ENCODE peak calls at places on chromosomes 4 and X, in four cellular contexts. G is aorta; U is pancreas; I is effector memory CD4-positive, alpha-beta T cell. J is an unnamed sample. For H3K9me3, the result is how much of the 10 kb centered on the place peaks cover.

GRCh38 chrX:13398073-13398823 is 78.4 kb upstream of the ATXN3L start:
- DNase-seq in G (peak), U (peak), I (no peak), J (no peak)

GRCh38 chr4:145735330-145735638 is 55.3 kb downstream of the C4orf51 start:
- DNase-seq in G (no peak), U (no peak), I (no peak), J (no peak)

GRCh38 chr4:14831447-14831846 is 170.8 kb upstream of the CPEB2 start:
- DNase-seq in G (no peak), U (peak), I (no peak), J (no peak)

GRCh38 chrX:145817666-145818521 is at the start of gene SLITRK2:
- DNase-seq in G (peak), U (no peak), I (no peak), J (no peak)

GRCh38 chr4:129092636-129093172 is 635 bp downstream of the SCLT1 start:
- DNase-seq in G (no peak), U (no peak), I (no peak), J (no peak)

GRCh38 chr4:47434931-47435330 is 28.6 kb downstream of the COMMD8 start:
- DNase-seq in G (no peak), U (no peak), I (no peak), J (no peak)

GRCh38 chr4:157045507-157046127 is 30.3 kb upstream of the GLRB start:
- DNase-seq in G (no peak), U (peak), I (no peak), J (no peak)

GRCh38 chr4:107278791-107279481 is 242.8 kb upstream of the DKK2 start:
- DNase-seq in G (no peak), U (no peak), I (no peak), J (no peak)

GRCh38 chr4:83112239-83112638 is 2.3 kb downstream of the PLAC8 start:
- DNase-seq in G (no peak), U (no peak), I (no peak), J (peak)

GRCh38 chr4:136653640-136654406 is 878.5 kb downstream of the PCDH18 start:
- DNase-seq in G (no peak), U (no peak), I (no peak), J (no peak)

GRCh38 chr4:100348472-100348871 is 158.2 kb upstream of the DDIT4L start:
- DNase-seq in G (no peak), U (no peak), I (no peak), J (no peak)

GRCh38 chr4:10529891-10530786 is 72.9 kb upstream of the ZNF518B start:
- DNase-seq in G (no peak), U (no peak), I (no peak), J (no peak)

GRCh38 chrX:16113978-16114554 is 9.3 kb upstream of the GRPR start:
- DNase-seq in G (no peak), U (no peak), I (no peak), J (no peak)

GRCh38 chr4:109910261-109910660 is 2.4 kb upstream of the EGF start:
- DNase-seq in G (no peak), U (no peak), I (no peak), J (no peak)

GRCh38 chrX:122890729-122891128 is 293.3 kb upstream of the GRIA3 start:
- DNase-seq in G (no peak), U (no peak), I (no peak), J (no peak)

GRCh38 chr4:184548651-184549341 is 74.4 kb upstream of the IRF2 start:
- DNase-seq in G (no peak), U (no peak), I (no peak), J (no peak)

GRCh38 chrX:46582964-46583363 is 9.4 kb downstream of the CHST7 start:
- DNase-seq in G (no peak), U (no peak), I (no peak), J (no peak)

GRCh38 chrX:40105791-40106676 is 8.3 kb upstream of the BCOR start:
- DNase-seq in G (peak), U (peak), I (peak), J (peak)

GRCh38 chrX:15242899-15243555 is 26.9 kb downstream of the ASB9 start:
- DNase-seq in G (no peak), U (no peak), I (peak), J (peak)

GRCh38 chrX:11478036-11478435 is 184.8 kb downstream of the AMELX start:
- DNase-seq in G (no peak), U (no peak), I (no peak), J (no peak)

GRCh38 chrX:32572644-32573043 is 638.7 kb downstream of the DMD start:
- DNase-seq in G (no peak), U (no peak), I (no peak), J (no peak)

GRCh38 chr4:13344216-13344615 is 139.9 kb downstream of the RAB28 start:
- DNase-seq in G (no peak), U (no peak), I (no peak), J (no peak)

GRCh38 chr4:4734425-4734824 is 125.0 kb upstream of the MSX1 start:
- DNase-seq in G (no peak), U (no peak), I (no peak), J (no peak)

GRCh38 chrX:30521440-30522182 is 56.0 kb downstream of the TASL start:
- DNase-seq in G (no peak), U (no peak), I (no peak), J (no peak)

GRCh38 chrX:38868941-38869378 is 67.7 kb downstream of the MID1IP1 start:
- DNase-seq in G (no peak), U (no peak), I (no peak), J (no peak)

GRCh38 chr4:122616910-122617596 is 3.8 kb downstream of the IL21 start:
- DNase-seq in G (no peak), U (no peak), I (no peak), J (no peak)

GRCh38 chr4:101076032-101076431 is 271.3 kb downstream of the PPP3CA start:
- DNase-seq in G (no peak), U (no peak), I (no peak), J (no peak)

GRCh38 chr4:1717129-1718094 is 3.7 kb downstream of the TMEM129 start:
- DNase-seq in G (peak), U (no peak), I (no peak), J (no peak)

GRCh38 chrX:154457491-154458115 is 478 bp upstream of the PLXNA3 start:
- DNase-seq in G (no peak), U (peak), I (peak), J (peak)

GRCh38 chrX:96861228-96861627 is 22.5 kb upstream of the RPA4 start:
- DNase-seq in G (no peak), U (no peak), I (no peak), J (no peak)

GRCh38 chr4:53704329-53704728 is 113.0 kb upstream of the LNX1 start:
- DNase-seq in G (no peak), U (no peak), I (no peak), J (no peak)

GRCh38 chrX:125998432-125998831 is 167.7 kb downstream of the DCAF12L2 start:
- DNase-seq in G (no peak), U (no peak), I (no peak), J (no peak)

GRCh38 chrX:83845397-83845796 is 15.5 kb upstream of the CYLC1 start:
- DNase-seq in G (no peak), U (no peak), I (no peak), J (peak)

GRCh38 chr4:111806331-111806730 is 338.9 kb upstream of the FAM241A start:
- DNase-seq in G (no peak), U (no peak), I (no peak), J (no peak)

GRCh38 chr4:11293866-11294265 is 134.8 kb downstream of the HS3ST1 start:
- DNase-seq in G (no peak), U (no peak), I (no peak), J (no peak)

GRCh38 chr4:125421547-125421946 is 106.8 kb downstream of the FAT4 start:
- DNase-seq in G (no peak), U (no peak), I (no peak), J (no peak)

GRCh38 chr4:28686618-28687017 is 1826.0 kb downstream of the STIM2 start:
- DNase-seq in G (no peak), U (no peak), I (no peak), J (no peak)

GRCh38 chr4:2442175-2442993 is 23.6 kb downstream of the CFAP99 start:
- DNase-seq in G (no peak), U (no peak), I (no peak), J (no peak)

GRCh38 chr4:53783208-53783859 is 192.0 kb upstream of the LNX1 start:
- DNase-seq in G (no peak), U (no peak), I (no peak), J (no peak)

GRCh38 chr4:41144812-41145211 is 69.5 kb downstream of the APBB2 start:
- DNase-seq in G (no peak), U (no peak), I (no peak), J (no peak)

GRCh38 chr4:41145571-41146078 is 68.7 kb downstream of the APBB2 start:
- DNase-seq in G (no peak), U (no peak), I (no peak), J (no peak)

GRCh38 chr4:41148292-41148691 is 66.0 kb downstream of the APBB2 start:
- DNase-seq in G (no peak), U (no peak), I (no peak), J (no peak)

GRCh38 chr4:41146716-41147506 is 67.4 kb downstream of the APBB2 start:
- DNase-seq in G (peak), U (no peak), I (no peak), J (no peak)

DNA sequence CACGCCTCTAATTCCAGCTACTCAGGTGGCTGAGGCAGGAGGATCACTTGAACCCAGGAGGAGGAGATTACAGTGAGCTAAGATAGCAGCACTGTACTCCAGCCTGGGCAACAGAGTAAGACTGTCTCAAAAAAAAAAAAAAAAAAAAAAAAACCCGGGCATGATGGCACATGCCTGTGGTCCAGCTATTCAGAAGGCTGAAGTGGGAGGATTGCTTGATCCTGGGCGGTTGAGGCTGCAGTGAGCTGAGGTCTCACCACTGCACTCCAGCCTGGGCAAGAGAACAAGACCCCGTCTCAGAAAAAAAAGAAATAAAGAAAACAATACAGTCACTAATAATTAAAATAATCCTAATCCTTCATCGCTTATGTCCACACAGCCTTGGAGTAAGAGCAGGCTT is 68.1 kb downstream of the APBB2 start:
- DNase-seq in G (no peak), U (no peak), I (no peak), J (no peak)
- H3K27ac ChIP-seq in G (peak), U (no peak), I (no peak), J (no peak)

GRCh38 chr4:6056976-6057766 is 38.9 kb upstream of the C4orf50 start:
- DNase-seq in G (no peak), U (no peak), I (no peak), J (no peak)
- H3K9me3 ChIP-seq in G (under half), U (under half), I (under half), J (under half)

GRCh38 chr4:103137446-103137827 is 37.8 kb upstream of the BDH2 start:
- DNase-seq in G (no peak), U (no peak), I (no peak), J (no peak)

DNA sequence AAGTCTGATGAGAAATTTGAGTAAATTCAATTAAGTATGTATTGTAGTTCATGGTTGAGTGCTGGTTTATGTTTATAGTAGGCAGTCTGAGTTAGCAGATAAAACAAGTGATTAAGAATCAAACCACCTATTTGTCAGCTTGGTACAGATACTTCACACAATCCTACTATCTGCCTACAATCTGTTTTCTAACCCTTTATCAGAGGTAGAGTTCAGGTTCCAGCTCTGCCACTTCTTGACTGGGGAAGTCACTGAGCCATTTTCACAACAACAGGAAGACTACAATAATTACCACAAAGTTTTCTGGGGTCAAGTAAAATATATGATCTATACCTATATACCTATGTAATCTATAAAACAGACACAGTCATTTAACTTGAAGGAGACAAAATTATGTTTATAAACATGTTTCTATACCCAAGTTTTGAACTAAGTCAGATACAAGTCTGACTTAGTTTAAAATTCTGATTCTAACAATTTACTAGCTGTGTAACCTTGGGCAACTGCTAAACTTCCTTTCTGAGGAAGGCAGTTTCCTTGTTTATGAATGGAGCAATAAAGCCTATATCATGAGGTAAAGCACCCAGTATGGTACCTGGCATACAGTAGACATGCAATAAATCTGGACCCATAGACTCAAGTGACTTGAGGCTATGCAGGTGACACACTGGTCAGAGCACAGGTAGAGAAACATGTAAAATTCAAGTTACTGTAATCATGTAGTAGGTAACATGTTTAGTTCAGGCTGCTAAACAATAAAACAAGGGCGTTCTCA is 37.2 kb upstream of the BDH2 start:
- DNase-seq in G (no peak), U (no peak), I (no peak), J (no peak)
- H3K27ac ChIP-seq in G (no peak), U (no peak), I (no peak), J (peak)

GRCh38 chr4:91826186-91826585 is 477.6 kb upstream of the GRID2 start:
- DNase-seq in G (no peak), U (no peak), I (no peak), J (no peak)
- H3K9me3 ChIP-seq in G (under half), U (under half), I (under half), J (under half)

GRCh38 chrX:136063340-136064079 is 78.3 kb downstream of the SLC9A6 start:
- DNase-seq in G (no peak), U (no peak), I (no peak), J (no peak)
- H3K27ac ChIP-seq in G (peak), U (no peak), I (no peak), J (no peak)

GRCh38 chrX:74865725-74866124 is 59.5 kb downstream of the NEXMIF start:
- DNase-seq in G (peak), U (no peak), I (no peak), J (no peak)
- H3K9me3 ChIP-seq in G (under half), U (under half), I (under half), J (under half)

GRCh38 chr4:139986108-139986507 is 167.9 kb downstream of the MAML3 start:
- DNase-seq in G (no peak), U (no peak), I (no peak), J (no peak)
- H3K27ac ChIP-seq in G (no peak), U (no peak), I (no peak), J (no peak)